ENCODE peak calls at places on chromosomes 6 and 20, in ten cellular contexts. One of them, this sample, is unnamed.

GRCh38 chr20:24672886-24673677 is 203.7 kb downstream of the SYNDIG1 start:
- DNase-seq in stimulated activated CD4-positive, alpha-beta T cell treated with anti-CD3 and anti-CD28 coated beads, Interleukin-15, amount 100 ng/mL, for 24 hours: no peak
- DNase-seq in glutamatergic neuron: no peak
- DNase-seq in H7: no peak
- DNase-seq in NCI-H510A treated with DMSO at 0.1 percent for 48 hours: no peak
- DNase-seq in LoVo: peak
- DNase-seq in NCI-H774: no peak
- DNase-seq in progenitor cell of endocrine pancreas: no peak
- DNase-seq in T follicular helper cell: no peak
- DNase-seq in stimulated activated CD8-positive, alpha-beta memory T cell treated with anti-CD3 and anti-CD28 coated beads, Interleukin-2, amount 100 ng/mL, for 1 hour: no peak
- DNase-seq in this sample: peak

GRCh38 chr20:35129647-35130069 is 17.5 kb downstream of the EDEM2 start:
- DNase-seq in stimulated activated CD4-positive, alpha-beta T cell treated with anti-CD3 and anti-CD28 coated beads, Interleukin-15, amount 100 ng/mL, for 24 hours: no peak
- DNase-seq in glutamatergic neuron: no peak
- DNase-seq in H7: no peak
- DNase-seq in NCI-H510A treated with DMSO at 0.1 percent for 48 hours: peak
- DNase-seq in LoVo: no peak
- DNase-seq in NCI-H774: no peak
- DNase-seq in progenitor cell of endocrine pancreas: no peak
- DNase-seq in T follicular helper cell: no peak
- DNase-seq in stimulated activated CD8-positive, alpha-beta memory T cell treated with anti-CD3 and anti-CD28 coated beads, Interleukin-2, amount 100 ng/mL, for 1 hour: no peak
- DNase-seq in this sample: no peak

GRCh38 chr6:43838276-43839036 is 68.4 kb downstream of the VEGFA start:
- DNase-seq in stimulated activated CD4-positive, alpha-beta T cell treated with anti-CD3 and anti-CD28 coated beads, Interleukin-15, amount 100 ng/mL, for 24 hours: peak
- DNase-seq in glutamatergic neuron: no peak
- DNase-seq in H7: peak
- DNase-seq in NCI-H510A treated with DMSO at 0.1 percent for 48 hours: no peak
- DNase-seq in LoVo: peak
- DNase-seq in NCI-H774: no peak
- DNase-seq in progenitor cell of endocrine pancreas: no peak
- DNase-seq in T follicular helper cell: no peak
- DNase-seq in stimulated activated CD8-positive, alpha-beta memory T cell treated with anti-CD3 and anti-CD28 coated beads, Interleukin-2, amount 100 ng/mL, for 1 hour: no peak
- DNase-seq in this sample: peak

GRCh38 chr6:83590413-83590812 is 78.1 kb downstream of the PRSS35 start:
- DNase-seq in stimulated activated CD4-positive, alpha-beta T cell treated with anti-CD3 and anti-CD28 coated beads, Interleukin-15, amount 100 ng/mL, for 24 hours: no peak
- DNase-seq in glutamatergic neuron: no peak
- DNase-seq in H7: no peak
- DNase-seq in NCI-H510A treated with DMSO at 0.1 percent for 48 hours: no peak
- DNase-seq in LoVo: no peak
- DNase-seq in NCI-H774: no peak
- DNase-seq in progenitor cell of endocrine pancreas: no peak
- DNase-seq in T follicular helper cell: no peak
- DNase-seq in stimulated activated CD8-positive, alpha-beta memory T cell treated with anti-CD3 and anti-CD28 coated beads, Interleukin-2, amount 100 ng/mL, for 1 hour: no peak
- DNase-seq in this sample: no peak

GRCh38 chr6:82484001-82484400 is 120.4 kb downstream of the TPBG start:
- DNase-seq in stimulated activated CD4-positive, alpha-beta T cell treated with anti-CD3 and anti-CD28 coated beads, Interleukin-15, amount 100 ng/mL, for 24 hours: no peak
- DNase-seq in glutamatergic neuron: no peak
- DNase-seq in H7: no peak
- DNase-seq in NCI-H510A treated with DMSO at 0.1 percent for 48 hours: no peak
- DNase-seq in LoVo: no peak
- DNase-seq in NCI-H774: no peak
- DNase-seq in progenitor cell of endocrine pancreas: no peak
- DNase-seq in T follicular helper cell: no peak
- DNase-seq in stimulated activated CD8-positive, alpha-beta memory T cell treated with anti-CD3 and anti-CD28 coated beads, Interleukin-2, amount 100 ng/mL, for 1 hour: no peak
- DNase-seq in this sample: no peak

GRCh38 chr20:37383229-37383989 is 37.5 kb downstream of the SRC start:
- DNase-seq in stimulated activated CD4-positive, alpha-beta T cell treated with anti-CD3 and anti-CD28 coated beads, Interleukin-15, amount 100 ng/mL, for 24 hours: peak
- DNase-seq in glutamatergic neuron: no peak
- DNase-seq in H7: peak
- DNase-seq in NCI-H510A treated with DMSO at 0.1 percent for 48 hours: no peak
- DNase-seq in LoVo: no peak
- DNase-seq in NCI-H774: no peak
- DNase-seq in progenitor cell of endocrine pancreas: no peak
- DNase-seq in T follicular helper cell: no peak
- DNase-seq in stimulated activated CD8-positive, alpha-beta memory T cell treated with anti-CD3 and anti-CD28 coated beads, Interleukin-2, amount 100 ng/mL, for 1 hour: no peak
- DNase-seq in this sample: peak

GRCh38 chr6:6219716-6220115 is 100.7 kb downstream of the F13A1 start:
- DNase-seq in stimulated activated CD4-positive, alpha-beta T cell treated with anti-CD3 and anti-CD28 coated beads, Interleukin-15, amount 100 ng/mL, for 24 hours: no peak
- DNase-seq in glutamatergic neuron: no peak
- DNase-seq in H7: no peak
- DNase-seq in NCI-H510A treated with DMSO at 0.1 percent for 48 hours: no peak
- DNase-seq in LoVo: no peak
- DNase-seq in NCI-H774: no peak
- DNase-seq in progenitor cell of endocrine pancreas: no peak
- DNase-seq in T follicular helper cell: no peak
- DNase-seq in stimulated activated CD8-positive, alpha-beta memory T cell treated with anti-CD3 and anti-CD28 coated beads, Interleukin-2, amount 100 ng/mL, for 1 hour: no peak
- DNase-seq in this sample: no peak

GRCh38 chr6:89611666-89612065 is 26.9 kb downstream of the LYRM2 start:
- DNase-seq in stimulated activated CD4-positive, alpha-beta T cell treated with anti-CD3 and anti-CD28 coated beads, Interleukin-15, amount 100 ng/mL, for 24 hours: no peak
- DNase-seq in glutamatergic neuron: no peak
- DNase-seq in H7: no peak
- DNase-seq in NCI-H510A treated with DMSO at 0.1 percent for 48 hours: no peak
- DNase-seq in LoVo: no peak
- DNase-seq in NCI-H774: no peak
- DNase-seq in progenitor cell of endocrine pancreas: no peak
- DNase-seq in T follicular helper cell: no peak
- DNase-seq in stimulated activated CD8-positive, alpha-beta memory T cell treated with anti-CD3 and anti-CD28 coated beads, Interleukin-2, amount 100 ng/mL, for 1 hour: no peak
- DNase-seq in this sample: no peak

GRCh38 chr20:35224536-35224935 is 2.0 kb upstream of the MMP24 start:
- DNase-seq in stimulated activated CD4-positive, alpha-beta T cell treated with anti-CD3 and anti-CD28 coated beads, Interleukin-15, amount 100 ng/mL, for 24 hours: no peak
- DNase-seq in glutamatergic neuron: no peak
- DNase-seq in H7: no peak
- DNase-seq in NCI-H510A treated with DMSO at 0.1 percent for 48 hours: no peak
- DNase-seq in LoVo: no peak
- DNase-seq in NCI-H774: no peak
- DNase-seq in progenitor cell of endocrine pancreas: no peak
- DNase-seq in T follicular helper cell: no peak
- DNase-seq in stimulated activated CD8-positive, alpha-beta memory T cell treated with anti-CD3 and anti-CD28 coated beads, Interleukin-2, amount 100 ng/mL, for 1 hour: no peak
- DNase-seq in this sample: no peak

GRCh38 chr20:53738039-53738944 is 144.7 kb upstream of the ZNF217 start:
- DNase-seq in stimulated activated CD4-positive, alpha-beta T cell treated with anti-CD3 and anti-CD28 coated beads, Interleukin-15, amount 100 ng/mL, for 24 hours: no peak
- DNase-seq in glutamatergic neuron: peak
- DNase-seq in H7: no peak
- DNase-seq in NCI-H510A treated with DMSO at 0.1 percent for 48 hours: peak
- DNase-seq in LoVo: no peak
- DNase-seq in NCI-H774: peak
- DNase-seq in progenitor cell of endocrine pancreas: peak
- DNase-seq in T follicular helper cell: no peak
- DNase-seq in stimulated activated CD8-positive, alpha-beta memory T cell treated with anti-CD3 and anti-CD28 coated beads, Interleukin-2, amount 100 ng/mL, for 1 hour: no peak
- DNase-seq in this sample: peak